ENCODE peak calls at places on chromosomes 16 and 17, in eight cellular contexts. O is IMR-90, N is HCT116, V is body of pancreas, W is gastrocnemius medialis, E is esophagus squamous epithelium, X is sigmoid colon, K is stomach. Y is an unnamed sample. For H3K27me3, the result is how much of the 10 kb centered on the place peaks cover.

GRCh38 chr16:626787-627457 is 3.9 kb upstream of the WFIKKN1 start:
- DNase-seq in O (peak), N (peak), V (peak), W (peak), E (no peak), X (peak), K (no peak), Y (no peak)

GRCh38 chr17:4939554-4939803 is 367 bp downstream of the SLC25A11 start:
- DNase-seq in O (no peak), N (no peak), V (no peak), W (no peak), E (no peak), X (peak), K (no peak), Y (no peak)

GRCh38 chr17:49952912-49953497 is 16.0 kb upstream of the DLX4 start:
- DNase-seq in O (no peak), N (no peak), V (no peak), W (no peak), E (no peak), X (no peak), K (no peak), Y (no peak)

GRCh38 chr17:63774141-63774981 is at the start of gene DDX42:
- DNase-seq in O (peak), N (no peak), V (peak), W (peak), E (peak), X (peak), K (peak), Y (peak)

GRCh38 chr16:89815639-89816348 is 653 bp downstream of the FANCA start:
- DNase-seq in O (no peak), N (no peak), V (no peak), W (no peak), E (no peak), X (no peak), K (no peak), Y (no peak)

GRCh38 chr17:1053661-1054360 is 56.9 kb downstream of the TIMM22 start:
- DNase-seq in O (no peak), N (no peak), V (no peak), W (no peak), E (no peak), X (no peak), K (no peak), Y (no peak)

GRCh38 chr16:72976047-72976746 is 71.7 kb downstream of the ZFHX3 start:
- DNase-seq in O (no peak), N (no peak), V (no peak), W (no peak), E (no peak), X (no peak), K (no peak), Y (no peak)

GRCh38 chr17:6471531-6472465 is 27.5 kb downstream of the PIMREG start:
- DNase-seq in O (peak), N (no peak), V (no peak), W (no peak), E (no peak), X (no peak), K (no peak), Y (no peak)

GRCh38 chr16:20385844-20386832 is 18.4 kb downstream of the PDILT start:
- DNase-seq in O (peak), N (peak), V (peak), W (peak), E (no peak), X (peak), K (peak), Y (peak)

GRCh38 chr16:21247376-21247775 is 13.9 kb downstream of the ANKS4B start:
- DNase-seq in O (no peak), N (no peak), V (no peak), W (no peak), E (no peak), X (no peak), K (no peak), Y (no peak)

GRCh38 chr17:38747385-38748328 is 479 bp downstream of the PCGF2 start:
- DNase-seq in O (no peak), N (no peak), V (no peak), W (no peak), E (no peak), X (no peak), K (no peak), Y (no peak)

GRCh38 chr17:6796887-6797490 is 21.0 kb downstream of the FBXO39 start:
- DNase-seq in O (no peak), N (no peak), V (no peak), W (no peak), E (no peak), X (no peak), K (no peak), Y (no peak)

GRCh38 chr17:62907961-62908360 is 58.1 kb upstream of the TANC2 start:
- DNase-seq in O (no peak), N (no peak), V (no peak), W (no peak), E (no peak), X (no peak), K (no peak), Y (no peak)

GRCh38 chr17:51590071-51590470 is 329.7 kb downstream of the UTP18 start:
- DNase-seq in O (no peak), N (no peak), V (no peak), W (no peak), E (no peak), X (no peak), K (no peak), Y (no peak)

GRCh38 chr16:1678500-1679098 is 520 bp downstream of the JPT2 start:
- DNase-seq in O (peak), N (no peak), V (peak), W (peak), E (no peak), X (no peak), K (peak), Y (peak)

GRCh38 chr17:78806451-78806850 is 24.4 kb upstream of the CYTH1 start:
- DNase-seq in O (no peak), N (no peak), V (no peak), W (no peak), E (no peak), X (no peak), K (no peak), Y (peak)

GRCh38 chr17:12979826-12980500 is 37.9 kb downstream of the ELAC2 start:
- DNase-seq in O (peak), N (no peak), V (no peak), W (no peak), E (no peak), X (no peak), K (no peak), Y (no peak)

GRCh38 chr17:71679832-71680231 is 441.0 kb upstream of the SOX9 start:
- DNase-seq in O (no peak), N (no peak), V (no peak), W (no peak), E (no peak), X (no peak), K (no peak), Y (no peak)

GRCh38 chr17:78484300-78485159 is 92.7 kb downstream of the DNAH17 start:
- DNase-seq in O (no peak), N (peak), V (no peak), W (no peak), E (no peak), X (no peak), K (peak), Y (no peak)

GRCh38 chr16:27315333-27316037 is 1.7 kb downstream of the IL4R start:
- DNase-seq in O (peak), N (peak), V (no peak), W (no peak), E (no peak), X (peak), K (peak), Y (peak)

GRCh38 chr17:40901981-40902862 is 17.2 kb upstream of the KRT20 start:
- DNase-seq in O (peak), N (peak), V (no peak), W (no peak), E (no peak), X (no peak), K (no peak), Y (no peak)

GRCh38 chr16:4338125-4338582 is 13.0 kb downstream of the PAM16 start:
- DNase-seq in O (no peak), N (no peak), V (no peak), W (no peak), E (no peak), X (no peak), K (no peak), Y (no peak)

GRCh38 chr17:31549121-31549524 is 157.6 kb downstream of the RAB11FIP4 start:
- DNase-seq in O (no peak), N (no peak), V (no peak), W (peak), E (no peak), X (no peak), K (no peak), Y (no peak)

GRCh38 chr17:30477083-30477757 is at the start of gene GOSR1:
- DNase-seq in O (peak), N (peak), V (peak), W (peak), E (peak), X (peak), K (peak), Y (peak)
- TF ChIP-seq POLR2A in O (peak), N (peak), V (peak), W (peak), E (no peak), X (no peak), K (no peak), Y (no peak)

DNA sequence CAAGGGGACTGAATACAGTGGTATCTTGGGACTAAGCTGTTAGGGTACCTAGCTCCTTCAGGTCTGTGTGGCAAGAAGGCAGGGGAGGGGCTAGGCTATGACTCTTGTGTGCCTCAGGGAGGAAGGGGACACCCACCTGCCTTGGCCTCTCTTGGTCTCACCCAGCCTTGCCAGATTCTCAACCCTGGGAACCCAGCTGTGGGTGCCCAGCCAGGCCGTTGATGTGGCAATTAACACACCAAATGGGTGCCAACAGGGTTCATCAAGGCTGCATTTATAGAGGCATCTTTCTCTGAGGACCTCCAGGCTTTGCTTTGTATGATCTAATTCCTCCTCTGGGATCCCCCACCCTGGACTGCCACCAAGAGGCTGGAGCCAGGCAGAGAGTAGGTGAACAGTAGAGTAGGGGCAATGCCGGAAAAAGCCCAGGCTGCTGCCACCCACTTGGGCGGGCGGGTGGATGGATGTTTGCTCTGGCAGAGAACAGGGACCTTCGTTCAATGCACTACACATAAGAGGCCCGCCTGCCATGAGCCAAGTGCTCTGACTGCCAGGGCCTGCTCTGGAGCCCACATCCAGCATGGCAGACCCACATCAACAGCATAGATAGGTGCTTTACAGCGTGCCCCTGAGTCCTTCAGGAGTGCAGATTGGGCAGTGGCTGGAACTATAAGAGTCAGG is 3.2 kb upstream of the ASB16 start:
- DNase-seq in O (no peak), N (no peak), V (no peak), W (no peak), E (no peak), X (no peak), K (no peak), Y (no peak)
- H3K27ac ChIP-seq in O (no peak), N (no peak), V (no peak), W (peak), E (no peak), X (no peak), K (no peak), Y (no peak)

GRCh38 chr16:23855010-23855409 is 19.2 kb downstream of the PRKCB start:
- DNase-seq in O (no peak), N (no peak), V (no peak), W (no peak), E (no peak), X (no peak), K (no peak), Y (no peak)
- H3K27me3 ChIP-seq in O (under half), N (half or more), V (under half), W (under half), E (under half), X (under half), K (under half), Y (under half)

DNA sequence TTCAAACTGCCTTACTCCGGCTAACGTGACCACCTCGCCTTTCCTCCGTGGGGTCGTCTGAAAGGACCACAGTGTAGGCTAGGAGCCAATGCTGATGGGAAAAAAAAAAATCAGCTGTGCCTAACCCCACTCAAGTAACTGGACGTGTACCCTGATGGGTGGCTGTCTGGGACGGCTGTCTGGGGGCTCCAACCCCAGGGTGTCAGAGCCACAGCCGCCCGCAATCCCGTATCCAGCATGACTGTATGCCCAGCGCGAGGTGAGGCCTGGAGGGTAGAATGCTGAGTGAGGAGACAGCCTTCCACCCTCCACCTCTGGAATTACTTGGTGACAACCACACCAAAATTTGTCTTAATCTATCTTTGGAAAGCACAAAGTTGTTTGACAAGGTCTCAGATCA is 2.8 kb downstream of the CSNK1D start:
- DNase-seq in O (no peak), N (no peak), V (no peak), W (no peak), E (no peak), X (no peak), K (no peak), Y (no peak)
- TF ChIP-seq POLR2A in O (no peak), N (no peak), V (no peak), W (no peak), E (no peak), X (no peak), K (no peak), Y (no peak)

DNA sequence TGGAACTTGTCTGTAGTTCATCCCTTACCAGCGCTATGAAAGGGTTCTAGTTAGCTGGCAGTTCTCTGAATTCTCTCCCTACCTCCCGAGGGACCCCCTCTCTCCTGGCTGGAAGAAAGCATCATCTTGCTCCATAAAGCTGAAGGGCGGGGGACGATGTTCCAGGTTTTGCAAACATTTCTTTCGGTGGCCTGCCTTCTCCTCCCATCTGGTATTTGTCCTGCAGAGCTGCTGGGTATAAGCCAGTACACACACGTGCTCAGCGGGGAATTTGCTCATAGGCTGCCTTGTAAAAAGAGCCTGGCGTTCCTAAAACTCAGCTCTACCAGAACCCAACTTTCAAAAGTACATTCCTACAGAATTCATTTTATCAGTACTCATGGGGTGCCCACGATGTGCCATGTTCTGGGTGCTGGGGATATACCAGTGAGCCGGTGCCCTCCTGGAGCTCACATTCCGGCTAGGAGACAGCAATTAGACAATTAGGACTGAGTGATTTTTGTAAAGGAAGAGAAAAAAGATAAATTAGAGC is 616 bp upstream of the MRPL58 start:
- DNase-seq in O (peak), N (no peak), V (peak), W (peak), E (no peak), X (peak), K (peak), Y (peak)
- H3K27ac ChIP-seq in O (peak), N (peak), V (peak), W (peak), E (peak), X (peak), K (peak), Y (peak)

GRCh38 chr17:58246104-58246740 is 7.8 kb downstream of the LPO start:
- DNase-seq in O (no peak), N (no peak), V (no peak), W (no peak), E (no peak), X (no peak), K (no peak), Y (no peak)

GRCh38 chr17:58245428-58246103 is 7.2 kb downstream of the LPO start:
- DNase-seq in O (peak), N (no peak), V (no peak), W (no peak), E (no peak), X (no peak), K (no peak), Y (no peak)

GRCh38 chr17:58249270-58250133 is 11.1 kb downstream of the LPO start:
- DNase-seq in O (peak), N (peak), V (peak), W (peak), E (no peak), X (peak), K (peak), Y (no peak)

GRCh38 chr17:58248955-58249269 is 10.5 kb downstream of the LPO start:
- DNase-seq in O (no peak), N (no peak), V (no peak), W (no peak), E (no peak), X (no peak), K (no peak), Y (no peak)

GRCh38 chr17:58247511-58248363 is 9.4 kb downstream of the LPO start:
- DNase-seq in O (no peak), N (no peak), V (no peak), W (no peak), E (no peak), X (no peak), K (no peak), Y (no peak)
- H3K27me3 ChIP-seq in O (half or more), N (under half), V (under half), W (under half), E (under half), X (under half), K (under half), Y (under half)

DNA sequence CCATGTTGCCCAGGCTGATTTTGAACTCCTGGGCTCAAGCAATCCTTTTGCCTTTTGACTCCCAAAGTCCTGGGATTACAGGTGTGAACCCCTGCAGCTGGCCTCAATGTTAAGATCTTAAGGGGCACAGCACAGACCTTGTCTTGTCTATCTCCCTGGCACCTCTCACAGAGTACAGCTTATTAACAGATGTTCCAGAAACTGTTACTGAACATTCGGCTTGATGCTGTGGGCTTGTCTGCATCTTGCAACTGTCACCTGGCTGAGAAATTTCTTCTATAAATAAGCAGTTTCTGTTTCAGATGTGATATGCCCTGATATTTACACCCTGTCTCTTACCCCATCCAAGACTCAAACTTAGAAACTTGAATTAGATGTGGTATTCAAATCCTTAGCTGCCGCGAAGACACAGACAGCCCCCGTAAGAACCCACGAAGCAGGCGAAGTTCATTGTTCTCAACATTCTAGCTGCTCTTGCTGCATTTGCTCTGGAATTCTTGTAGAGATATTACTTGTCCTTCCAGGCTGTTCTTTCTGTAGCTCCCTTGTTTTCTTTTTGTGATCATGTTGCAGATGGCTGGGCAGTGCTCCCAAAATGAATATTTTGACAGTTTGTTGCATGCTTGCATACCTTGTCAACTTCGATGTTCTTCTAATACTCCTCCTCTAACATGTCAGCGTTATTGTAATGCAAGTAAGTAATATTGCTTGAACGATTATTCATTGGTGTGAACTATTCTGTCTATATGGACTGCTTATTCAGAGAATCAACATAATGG is at the start of gene TNFRSF17:
- DNase-seq in O (peak), N (no peak), V (no peak), W (no peak), E (no peak), X (no peak), K (no peak), Y (no peak)
- TF ChIP-seq POLR2A in O (no peak), N (no peak), V (no peak), W (no peak), E (no peak), X (no peak), K (no peak), Y (no peak)

GRCh38 chr17:44795928-44796327 is 34.2 kb downstream of the GJC1 start:
- DNase-seq in O (no peak), N (no peak), V (no peak), W (no peak), E (no peak), X (no peak), K (no peak), Y (no peak)
- H3K27ac ChIP-seq in O (peak), N (peak), V (no peak), W (no peak), E (no peak), X (peak), K (no peak), Y (peak)

DNA sequence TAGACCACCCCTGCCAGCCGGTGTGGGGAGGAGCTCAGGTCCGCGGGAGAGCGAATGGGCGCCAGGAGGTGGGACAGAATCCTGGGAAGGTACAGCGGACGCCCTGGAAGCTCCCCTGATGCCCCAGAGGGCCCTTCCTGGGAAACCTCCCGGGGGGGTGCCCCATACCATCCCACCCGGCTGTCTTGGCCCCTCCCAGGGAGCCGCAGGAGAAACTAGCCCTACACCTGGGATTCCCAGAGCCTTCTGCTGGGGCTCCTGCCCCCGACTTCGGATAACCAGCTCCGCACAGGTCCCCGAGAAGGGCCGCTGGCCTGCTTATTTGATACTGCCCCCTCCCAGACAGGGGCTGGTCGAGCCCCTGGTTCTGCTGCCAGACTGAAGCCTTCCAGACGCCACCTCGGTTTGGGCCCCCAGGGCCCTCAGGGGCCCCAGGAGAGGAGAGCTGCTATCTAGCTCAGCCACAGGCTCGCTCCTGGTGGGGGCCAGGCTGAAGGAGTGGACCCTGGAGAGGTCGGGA is 3.0 kb upstream of the CBX4 start:
- DNase-seq in O (no peak), N (no peak), V (no peak), W (no peak), E (no peak), X (no peak), K (no peak), Y (no peak)
- H3K27me3 ChIP-seq in O (under half), N (under half), V (under half), W (half or more), E (under half), X (half or more), K (under half), Y (under half)

Y was measured in tibial nerve.